ENCODE peak calls at places on chromosomes 1 and 21, in seven cellular contexts. Z, J, L, T, P, E and U are unnamed samples.
A peak's percentile ranks its signal among the peaks of the same experiment; 100 is the strongest.

GRCh38 chr1:15418811-15419515 is 9.3 kb downstream of the EFHD2 start:
- DNase-seq in L (no peak), T (no peak), E (no peak), J (peak; percentile 60), Z (no peak), P (no peak), U (peak; percentile 89)

GRCh38 chr21:19322360-19322759 is 918.8 kb upstream of the TMPRSS15 start:
- DNase-seq in Z (no peak), T (no peak), L (no peak), P (no peak), E (no peak), J (no peak), U (no peak)

GRCh38 chr1:93426183-93426582 is 21.7 kb upstream of the FNBP1L start:
- DNase-seq in L (no peak), J (no peak), P (no peak), Z (no peak), T (no peak), E (no peak), U (no peak)

GRCh38 chr1:214551436-214552173 is at the start of gene PTPN14:
- DNase-seq in T (no peak), P (peak; percentile 93), E (peak; percentile 89), Z (peak; percentile 82), L (peak; percentile 36), J (peak; percentile 96), U (peak; percentile 84)

GRCh38 chr1:183543619-183544204 is 46.5 kb downstream of the NCF2 start:
- DNase-seq in Z (no peak), J (peak; percentile 56), E (no peak), T (no peak), P (peak; percentile 80), L (no peak), U (peak; percentile 28)

GRCh38 chr1:174398246-174398645 is 49.5 kb upstream of the GPR52 start:
- DNase-seq in L (no peak), T (peak; percentile 10), Z (no peak), P (no peak), E (no peak), J (peak; percentile 93), U (peak; percentile 22)

GRCh38 chr1:12438349-12438924 is 179.6 kb downstream of the DHRS3 start:
- DNase-seq in T (peak; percentile 50), E (no peak), L (no peak), J (peak; percentile 64), Z (no peak), P (no peak), U (no peak)

GRCh38 chr1:213996320-213997022 is 8.7 kb downstream of the PROX1 start:
- DNase-seq in Z (no peak), T (no peak), J (no peak), E (no peak), P (no peak), L (no peak), U (no peak)

GRCh38 chr1:222385973-222386372 is 161.9 kb downstream of the HHIPL2 start:
- DNase-seq in Z (no peak), E (no peak), P (no peak), J (no peak), T (no peak), L (no peak), U (no peak)

DNA sequence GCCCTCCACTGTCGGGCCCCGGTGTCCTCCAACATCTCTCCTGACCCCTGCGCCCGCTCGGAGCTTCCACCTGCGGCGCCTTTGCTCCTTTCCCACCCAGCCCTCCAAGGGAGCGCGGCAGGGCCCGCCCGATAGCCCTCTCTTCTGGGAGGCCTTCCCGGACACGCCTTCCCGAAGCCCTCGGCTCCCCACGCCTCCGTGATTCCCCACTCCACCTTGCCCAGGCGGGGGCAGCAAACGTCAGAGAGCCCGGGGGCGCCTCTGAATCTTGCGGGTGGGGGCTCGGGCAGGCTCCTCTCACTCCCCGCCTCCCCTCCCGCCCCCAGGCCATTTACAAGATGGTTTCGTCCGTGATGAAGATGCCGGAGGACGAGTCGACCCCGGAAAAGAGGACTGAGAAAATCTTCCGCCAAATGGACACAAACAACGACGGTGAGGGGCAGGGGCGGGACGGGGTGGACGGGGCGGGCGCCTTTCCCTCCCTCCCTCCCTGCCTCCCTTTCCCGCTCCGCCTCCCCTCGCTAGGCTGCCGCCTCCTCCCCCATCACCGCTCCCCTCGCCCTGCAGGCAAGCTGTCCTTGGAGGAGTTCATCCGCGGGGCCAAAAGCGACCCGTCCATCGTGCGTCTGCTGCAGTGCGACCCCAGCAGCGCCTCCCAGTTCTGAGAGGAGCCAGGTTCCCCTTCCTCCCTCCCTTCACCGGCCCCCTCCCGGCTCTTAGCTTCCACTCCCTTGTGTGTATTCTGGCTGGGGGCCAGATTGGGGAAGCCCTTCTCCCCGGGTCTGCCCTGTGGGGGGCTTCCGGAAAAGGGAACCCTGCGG is 7.1 kb downstream of the HPCA start:
- DNase-seq in Z (peak; percentile 83), T (no peak), J (peak; percentile 37), P (no peak), E (no peak), L (no peak), U (no peak)
- H3K4me3 ChIP-seq in Z (peak overlapping the region; percentile 12), T (peak overlapping the region; percentile 35), J (peak overlapping the region; percentile 28), P (peak overlapping the region; percentile 50), E (peak overlapping the region; percentile 44), L (peak overlapping the region; percentile 66), U (peak overlapping the region; percentile 45)

GRCh38 chr1:46412853-46413595 is 18.9 kb downstream of the FAAH start:
- DNase-seq in T (no peak), E (no peak), P (no peak), J (no peak), Z (no peak), L (no peak), U (no peak)

GRCh38 chr1:46413596-46413985 is 19.5 kb downstream of the FAAH start:
- DNase-seq in J (no peak), Z (no peak), T (no peak), L (no peak), E (no peak), P (no peak), U (no peak)

GRCh38 chr1:46410156-46411009 is 16.3 kb downstream of the FAAH start:
- DNase-seq in T (no peak), P (peak; percentile 32), Z (no peak), J (peak; percentile 45), L (no peak), E (no peak), U (no peak)

GRCh38 chr1:46411010-46411405 is 16.9 kb downstream of the FAAH start:
- DNase-seq in Z (no peak), T (no peak), P (no peak), J (no peak), L (no peak), E (no peak), U (no peak)

GRCh38 chr1:46411601-46412341 is 17.7 kb downstream of the FAAH start:
- DNase-seq in E (no peak), J (no peak), L (no peak), T (no peak), Z (no peak), P (no peak), U (no peak)
- TF ChIP-seq CTCF in E (peak; percentile 15), J (no peak), L (no peak), T (peak; percentile 43), Z (no peak), P (peak; percentile 20), U (peak; percentile 60)

GRCh38 chr1:203180611-203181330 is 5.1 kb upstream of the MYBPH start:
- DNase-seq in L (no peak), E (no peak), J (no peak), T (no peak), P (no peak), Z (no peak), U (no peak)

GRCh38 chr1:203179328-203180009 is 3.8 kb upstream of the MYBPH start:
- DNase-seq in T (no peak), J (no peak), L (no peak), E (no peak), Z (no peak), P (no peak), U (no peak)

GRCh38 chr1:203183828-203184227 is 2.7 kb downstream of the CHI3L1 start:
- DNase-seq in J (no peak), Z (no peak), T (no peak), L (no peak), P (no peak), E (no peak), U (no peak)

GRCh38 chr1:203182377-203182927 is 4.1 kb downstream of the CHI3L1 start:
- DNase-seq in Z (no peak), P (no peak), J (no peak), T (no peak), E (no peak), L (no peak), U (no peak)

GRCh38 chr1:203181586-203182376 is 4.7 kb downstream of the CHI3L1 start:
- DNase-seq in T (no peak), P (no peak), J (no peak), E (no peak), Z (no peak), L (no peak), U (no peak)
- H3K4me3 ChIP-seq in T (no peak overlapping the region), P (no peak overlapping the region), J (no peak overlapping the region), E (no peak overlapping the region), Z (no peak overlapping the region), L (no peak overlapping the region), U (no peak overlapping the region)

GRCh38 chr1:61053712-61054608 is 28.4 kb upstream of the NFIA start:
- DNase-seq in P (peak; percentile 22), E (peak; percentile 77), J (no peak), Z (peak; percentile 49), T (no peak), L (no peak), U (no peak)

GRCh38 chr1:61058477-61059245 is 23.7 kb upstream of the NFIA start:
- DNase-seq in T (no peak), J (no peak), P (peak; percentile 50), E (no peak), Z (no peak), L (no peak), U (no peak)

GRCh38 chr1:61054636-61055035 is 27.7 kb upstream of the NFIA start:
- DNase-seq in P (no peak), T (no peak), J (no peak), E (no peak), Z (peak; percentile 72), L (no peak), U (no peak)

GRCh38 chr1:61055110-61055614 is 27.2 kb upstream of the NFIA start:
- DNase-seq in E (no peak), Z (no peak), L (no peak), P (peak; percentile 68), T (no peak), J (no peak), U (no peak)

DNA sequence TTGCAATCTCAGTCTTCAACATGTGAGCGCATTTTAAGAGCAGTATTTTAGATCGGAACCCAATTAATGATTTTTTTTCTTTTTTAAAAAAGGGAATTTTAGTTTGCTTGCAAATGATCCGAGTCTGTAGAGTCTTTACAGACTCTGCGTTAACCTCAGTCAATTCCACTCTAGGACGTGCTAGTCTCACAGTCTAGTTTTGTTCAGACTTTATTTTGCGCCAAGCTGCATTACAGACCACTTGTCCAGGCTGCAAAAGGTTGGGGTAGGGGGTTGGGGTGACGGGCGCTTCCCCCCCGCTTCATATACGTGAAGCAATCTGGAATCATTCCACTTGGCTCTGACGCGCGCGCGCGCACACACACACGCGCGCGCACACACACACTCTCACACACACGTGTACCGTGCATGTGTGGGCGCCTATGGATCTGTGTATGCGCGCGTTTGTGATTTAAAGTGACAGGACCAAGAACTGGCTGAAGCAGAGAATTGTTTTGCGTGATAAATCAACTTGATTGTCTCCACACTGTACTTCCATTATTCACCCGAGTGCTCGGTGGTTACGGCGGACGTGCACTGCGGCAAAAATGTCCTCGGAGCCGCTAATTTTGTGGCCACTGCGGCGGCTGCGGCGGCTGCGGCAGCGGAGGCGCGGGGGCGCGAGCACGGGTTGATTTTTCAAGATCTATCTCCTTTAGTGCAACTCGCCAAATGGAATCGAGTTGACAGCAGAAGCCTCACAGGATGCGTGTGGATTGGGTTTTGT is 25.5 kb upstream of the NFIA start:
- DNase-seq in L (no peak), Z (peak; percentile 74), J (peak; percentile 36), T (no peak), P (peak; percentile 67), E (peak; percentile 60), U (no peak)
- TF ChIP-seq CTCF in L (no peak), Z (peak; percentile 12), J (no peak), T (no peak), P (no peak), E (no peak), U (no peak)

GRCh38 chr1:25030674-25031589 is 100.9 kb upstream of the RUNX3 start:
- DNase-seq in E (no peak), P (no peak), L (no peak), J (peak; percentile 54), Z (peak; percentile 28), T (peak; percentile 86), U (no peak)
- H3K4me3 ChIP-seq in E (no peak overlapping the region), P (no peak overlapping the region), L (no peak overlapping the region), J (no peak overlapping the region), Z (no peak overlapping the region), T (peak overlapping the region; percentile 48), U (no peak overlapping the region)